ENCODE peak calls at places on chromosomes 6 and 20, in six cellular contexts. L, P, R, F, M and I are unnamed samples. For H3K4me1, the result is how much of the 10 kb centered on the place peaks cover.

GRCh38 chr20:13996265-13996664 is 949 bp downstream of the MACROD2 start:
- DNase-seq in P (no peak), L (no peak), M (no peak), F (no peak), R (no peak), I (no peak)

GRCh38 chr6:140921366-140922226 is 1211.1 kb upstream of the GJE1 start:
- DNase-seq in F (no peak), L (no peak), M (no peak), R (peak), P (no peak), I (no peak)

GRCh38 chr6:44576132-44576601 is 188.7 kb downstream of the CDC5L start:
- DNase-seq in R (no peak), F (no peak), M (no peak), P (no peak), L (no peak), I (no peak)

GRCh38 chr6:93644611-93645010 is 225.3 kb upstream of the EPHA7 start:
- DNase-seq in R (no peak), F (no peak), L (no peak), P (no peak), M (no peak), I (no peak)

GRCh38 chr6:35508542-35508941 is 4.2 kb downstream of the TULP1 start:
- DNase-seq in F (no peak), M (no peak), P (no peak), L (no peak), R (no peak), I (no peak)

GRCh38 chr6:87588756-87589407 is 905 bp downstream of the RARS2 start:
- DNase-seq in F (no peak), P (no peak), M (no peak), L (no peak), R (no peak), I (no peak)

GRCh38 chr6:117270121-117270959 is 5.0 kb downstream of the VGLL2 start:
- DNase-seq in M (no peak), R (peak), F (no peak), L (peak), P (no peak), I (no peak)

GRCh38 chr6:26550250-26550993 is 12.3 kb downstream of the HMGN4 start:
- DNase-seq in L (peak), R (peak), F (peak), P (no peak), M (peak), I (no peak)

GRCh38 chr6:25384967-25385366 is 105.8 kb downstream of the CARMIL1 start:
- DNase-seq in L (no peak), F (no peak), P (no peak), M (no peak), R (no peak), I (no peak)

GRCh38 chr20:36544134-36545018 is 3.1 kb downstream of the MYL9 start:
- DNase-seq in F (no peak), R (no peak), M (peak), P (no peak), L (peak), I (no peak)

GRCh38 chr20:62025394-62025793 is 40.3 kb downstream of the TAF4 start:
- DNase-seq in R (no peak), M (no peak), P (no peak), L (no peak), F (no peak), I (no peak)

GRCh38 chr6:38750968-38751615 is 36.0 kb downstream of the DNAH8 start:
- DNase-seq in L (no peak), R (no peak), M (no peak), P (no peak), F (no peak), I (no peak)

GRCh38 chr20:219290-220115 is 7.6 kb upstream of the DEFB129 start:
- DNase-seq in M (no peak), P (no peak), L (no peak), F (no peak), R (peak), I (no peak)

GRCh38 chr6:25027221-25027916 is 91.6 kb upstream of the RIPOR2 start:
- DNase-seq in P (no peak), R (no peak), F (no peak), L (no peak), M (no peak), I (peak)

GRCh38 chr20:33626190-33626589 is 35.9 kb upstream of the C20orf144 start:
- DNase-seq in M (no peak), P (no peak), R (no peak), F (no peak), L (no peak), I (no peak)

DNA sequence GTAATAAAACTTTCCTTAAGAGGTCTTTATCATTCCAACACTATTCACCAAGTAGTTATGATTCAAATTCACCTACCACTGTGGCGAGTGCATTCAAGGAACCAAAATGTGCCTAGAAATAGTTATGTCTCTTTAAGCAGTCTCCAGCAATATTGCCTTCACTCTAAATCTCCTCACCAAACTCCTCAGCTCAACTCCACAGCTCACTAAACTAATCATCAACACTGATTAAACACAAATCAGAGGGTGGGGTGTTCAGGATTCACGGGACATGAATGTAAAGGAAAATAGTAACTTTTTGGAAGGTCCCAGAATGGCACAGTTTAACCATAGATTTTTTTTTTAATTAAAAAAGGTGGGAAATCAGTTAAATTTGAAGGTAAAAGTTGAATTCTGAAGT is 70.5 kb upstream of the THEMIS start:
- DNase-seq in F (no peak), R (no peak), P (no peak), M (no peak), L (no peak), I (no peak)
- H3K4me1 ChIP-seq in F (under half), R (under half), P (under half), M (under half), L (under half), I (under half)

DNA sequence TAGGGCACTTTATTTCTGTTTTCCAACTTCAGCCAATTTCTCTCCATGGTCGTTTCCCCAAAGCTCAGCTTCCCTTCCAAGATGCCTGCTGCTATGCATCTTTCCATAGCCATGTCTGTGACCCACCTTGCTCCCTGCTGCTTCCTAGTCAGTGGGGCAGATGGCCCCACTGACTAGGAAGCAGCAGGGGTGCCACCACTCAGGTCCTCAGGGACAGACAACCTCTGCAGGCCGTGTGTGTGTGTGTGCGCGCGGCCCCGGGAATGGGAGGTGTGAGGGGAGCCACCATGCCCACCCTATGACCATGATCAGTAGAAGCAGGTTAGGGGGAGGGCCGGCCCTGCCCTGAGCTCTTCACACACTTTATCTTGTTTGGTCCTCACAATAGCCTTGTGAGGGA is 2.7 kb upstream of the IP6K3 start:
- DNase-seq in F (no peak), L (no peak), M (no peak), P (no peak), R (no peak), I (no peak)
- H3K4me1 ChIP-seq in F (under half), L (under half), M (under half), P (under half), R (under half), I (under half)

DNA sequence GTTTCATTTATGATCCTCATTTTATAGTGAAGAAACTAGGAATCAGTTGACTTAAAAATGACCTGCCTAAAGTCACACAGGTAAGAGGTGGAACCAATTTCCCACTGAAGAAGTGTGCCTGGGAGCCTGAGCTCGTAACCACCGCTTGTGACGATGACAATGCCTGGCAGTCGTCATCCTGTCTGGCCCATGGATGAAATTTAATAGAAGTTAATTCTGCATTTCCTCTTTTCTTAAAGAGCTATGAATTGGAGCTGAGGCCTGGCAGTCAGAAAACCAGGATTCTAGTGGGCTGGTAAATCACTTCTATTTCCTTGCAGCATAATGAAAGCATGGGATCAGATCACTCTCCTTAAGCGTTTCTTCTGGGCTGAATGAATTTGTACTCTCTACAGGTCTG is 200.0 kb upstream of the SGK1 start:
- DNase-seq in R (peak), L (no peak), P (no peak), M (no peak), F (no peak), I (no peak)
- H3K4me1 ChIP-seq in R (under half), L (under half), P (under half), M (under half), F (under half), I (under half)

DNA sequence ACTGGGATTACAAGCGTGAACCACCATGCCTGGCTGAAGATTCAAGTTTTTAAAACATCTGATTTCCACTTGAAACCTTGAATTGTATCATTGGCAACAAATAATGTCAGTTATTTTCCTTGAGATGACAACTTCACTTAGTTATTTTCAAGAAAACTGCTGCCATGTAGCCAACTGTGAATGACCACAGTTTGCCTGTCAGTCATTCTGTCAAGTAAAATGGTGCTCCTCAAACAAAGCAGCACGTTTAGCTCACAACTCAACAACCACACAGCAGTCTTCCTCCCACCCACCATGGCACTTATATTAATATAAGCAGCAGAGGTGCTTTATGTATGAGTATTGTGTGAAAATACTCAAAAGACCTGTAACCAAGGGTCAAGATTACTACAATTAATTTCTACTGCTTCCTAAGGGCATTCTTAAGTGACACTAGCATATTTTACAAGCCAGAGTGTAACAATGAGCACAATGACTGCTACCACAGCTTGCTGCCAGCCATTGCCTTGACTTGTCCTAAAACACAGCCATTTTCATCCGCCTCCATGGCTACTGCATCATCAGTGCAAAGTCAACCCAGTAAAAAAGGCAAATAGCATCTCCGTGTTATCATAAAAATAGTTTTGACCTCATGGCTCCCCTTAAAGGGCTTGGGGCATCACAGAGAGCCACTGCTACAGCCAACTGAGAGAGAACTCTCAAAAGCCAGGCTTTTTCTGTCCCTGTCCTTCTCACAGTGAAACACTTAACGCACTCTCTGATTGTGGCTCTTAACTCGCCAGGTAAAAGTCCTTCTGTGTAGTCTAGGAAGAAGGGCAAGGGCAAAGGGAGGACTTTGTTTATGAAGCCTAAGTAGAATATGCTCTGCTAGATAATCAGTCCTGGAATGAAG is 96.4 kb upstream of the TAB2 start:
- DNase-seq in P (no peak), R (no peak), L (no peak), F (no peak), M (no peak), I (no peak)
- H3K4me1 ChIP-seq in P (under half), R (under half), L (under half), F (under half), M (under half), I (under half)

GRCh38 chr6:56760842-56761241 is 118.2 kb upstream of the DST start:
- DNase-seq in P (no peak), L (no peak), M (no peak), F (no peak), R (no peak), I (no peak)

GRCh38 chr6:56758120-56758519 is 115.4 kb upstream of the DST start:
- DNase-seq in R (no peak), F (no peak), P (no peak), M (no peak), L (no peak), I (no peak)

GRCh38 chr6:56758553-56758952 is 115.9 kb upstream of the DST start:
- DNase-seq in P (no peak), M (no peak), R (no peak), F (no peak), L (no peak), I (no peak)

GRCh38 chr6:56757585-56757984 is 114.9 kb upstream of the DST start:
- DNase-seq in L (no peak), P (no peak), M (no peak), R (no peak), F (no peak), I (no peak)

GRCh38 chr6:56759521-56759920 is 116.8 kb upstream of the DST start:
- DNase-seq in R (no peak), F (no peak), M (no peak), P (no peak), L (no peak), I (no peak)
- H3K4me1 ChIP-seq in R (half or more), F (half or more), M (under half), P (under half), L (under half), I (half or more)

GRCh38 chr20:23118144-23118543 is 32.0 kb upstream of the CD93 start:
- DNase-seq in R (no peak), L (no peak), P (no peak), M (peak), F (no peak), I (no peak)
- H3K4me1 ChIP-seq in R (under half), L (under half), P (under half), M (under half), F (under half), I (under half)

DNA sequence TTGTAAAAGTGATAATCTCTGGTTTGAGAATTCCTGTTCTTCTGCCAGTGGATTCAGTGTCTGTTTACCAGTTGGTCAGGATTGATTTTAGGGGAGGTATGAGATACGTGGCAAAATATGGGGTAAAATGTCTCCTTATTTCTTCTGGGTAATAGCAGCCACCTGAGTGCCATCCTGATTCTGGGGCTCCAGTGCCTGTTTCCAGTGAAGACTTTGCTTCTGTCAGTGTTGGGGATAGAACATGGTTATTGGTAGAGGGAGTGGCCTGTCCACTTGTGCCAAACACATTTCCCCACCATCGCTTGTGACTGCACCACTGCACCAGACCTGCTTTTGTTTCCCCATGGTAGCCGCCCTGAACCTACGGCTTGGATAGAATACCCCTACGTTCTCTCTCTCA is 15.7 kb downstream of the PANK2 start:
- DNase-seq in M (no peak), F (no peak), R (no peak), L (no peak), P (no peak), I (no peak)
- H3K4me1 ChIP-seq in M (under half), F (under half), R (under half), L (under half), P (under half), I (under half)

GRCh38 chr6:137874204-137875001 is 7.3 kb downstream of the TNFAIP3 start:
- DNase-seq in L (no peak), M (no peak), F (no peak), P (no peak), R (no peak), I (no peak)
- H3K4me1 ChIP-seq in L (under half), M (under half), F (under half), P (half or more), R (under half), I (under half)